ENCODE peak calls at places on chromosomes 7 and 10, in nine cellular contexts. C is naive B cell; L is non-pigmented ciliary epithelial cell; M is memory B cell; J is stimulated activated CD4-positive, alpha-beta T cell treated with anti-CD3 and anti-CD28 coated beads, Interleukin-12 subunit alpha, Interleukin-12 subunit beta, amount 100 ng/mL, for 24 hours; X is heart left ventricle; D is amniotic stem cell; Y is NCI-H1417; O is left cardiac atrium. G is an unnamed sample.
A peak's percentile ranks its signal among the peaks of the same experiment; 100 is the strongest.

GRCh38 chr7:75814407-75814947 is 871 bp upstream of the CCL24 start:
- DNase-seq in L (no peak), X (no peak), D (no peak), J (no peak), M (no peak), Y (no peak), C (no peak), O (no peak), G (peak; percentile 77)

GRCh38 chr7:2522780-2523433 is 3.3 kb downstream of the LFNG start:
- DNase-seq in J (no peak), O (no peak), D (no peak), M (no peak), X (no peak), C (no peak), L (no peak), Y (peak; percentile 85), G (peak; percentile 89)

GRCh38 chr7:832292-832967 is at the start of gene SUN1:
- DNase-seq in C (no peak), J (peak; percentile 55), D (peak; percentile 12), X (no peak), Y (no peak), M (no peak), O (peak; percentile 48), L (no peak), G (peak; percentile 97)

GRCh38 chr10:72037266-72037665 is 51.1 kb downstream of the SPOCK2 start:
- DNase-seq in D (no peak), X (no peak), O (no peak), M (no peak), C (no peak), J (no peak), Y (no peak), L (no peak), G (no peak)

GRCh38 chr7:30511973-30512662 is 7.5 kb upstream of the GGCT start:
- DNase-seq in J (no peak), M (no peak), O (no peak), C (no peak), L (no peak), X (no peak), D (no peak), Y (no peak), G (no peak)

GRCh38 chr10:70820976-70821750 is 5.4 kb downstream of the SGPL1 start:
- DNase-seq in C (no peak), O (no peak), L (no peak), M (no peak), X (no peak), Y (no peak), D (no peak), J (no peak), G (no peak)

GRCh38 chr10:113360870-113361269 is 192.0 kb upstream of the HABP2 start:
- DNase-seq in M (no peak), Y (no peak), J (no peak), C (no peak), L (no peak), D (no peak), X (no peak), O (no peak), G (no peak)

GRCh38 chr10:58985216-58985615 is 191.2 kb upstream of the PHYHIPL start:
- DNase-seq in J (no peak), M (no peak), D (no peak), X (no peak), Y (no peak), L (no peak), O (no peak), C (no peak), G (no peak)

GRCh38 chr7:1055084-1055450 is 10.7 kb downstream of the GPR146 start:
- DNase-seq in X (peak; percentile 85), M (no peak), O (peak; percentile 80), C (peak; percentile 50), D (no peak), Y (peak; percentile 82), L (no peak), J (peak; percentile 28), G (no peak)

GRCh38 chr7:20310963-20311742 is 19.5 kb upstream of the ITGB8 start:
- DNase-seq in D (peak; percentile 38), L (no peak), M (peak; percentile 41), X (no peak), O (no peak), J (no peak), Y (peak; percentile 42), C (peak; percentile 35), G (peak; percentile 81)

GRCh38 chr7:40077849-40078248 is 56.6 kb downstream of the MPLKIP start:
- DNase-seq in L (peak; percentile 3), Y (no peak), J (no peak), D (no peak), O (no peak), C (no peak), M (no peak), X (no peak), G (no peak)

GRCh38 chr10:8279598-8279997 is 225.1 kb downstream of the GATA3 start:
- DNase-seq in C (no peak), L (peak; percentile 10), J (no peak), D (no peak), X (no peak), M (no peak), O (no peak), Y (no peak), G (peak; percentile 75)

GRCh38 chr10:35992107-35992506 is 350.0 kb upstream of the FZD8 start:
- DNase-seq in L (no peak), M (no peak), Y (no peak), J (no peak), C (no peak), X (no peak), D (no peak), O (no peak), G (no peak)

GRCh38 chr10:99234067-99234738 is 1.4 kb downstream of the HPSE2 start:
- DNase-seq in X (peak; percentile 25), Y (no peak), D (no peak), L (no peak), C (peak; percentile 72), O (peak; percentile 61), J (no peak), M (peak; percentile 67), G (peak; percentile 57)

GRCh38 chr7:110964770-110965169 is 126.2 kb upstream of the LRRN3 start:
- DNase-seq in O (no peak), J (no peak), Y (no peak), L (no peak), D (no peak), X (no peak), C (no peak), M (no peak), G (peak; percentile 3)

GRCh38 chr7:106839511-106839910 is 25.6 kb upstream of the PIK3CG start:
- DNase-seq in L (no peak), C (no peak), X (no peak), Y (no peak), J (no peak), O (no peak), D (no peak), M (no peak), G (no peak)

GRCh38 chr7:92773808-92774207 is 62.6 kb downstream of the CDK6 start:
- DNase-seq in M (no peak), L (no peak), O (no peak), X (no peak), J (no peak), Y (no peak), C (no peak), D (no peak), G (no peak)

GRCh38 chr7:44965937-44966730 is 12.7 kb downstream of the MYO1G start:
- DNase-seq in O (peak; percentile 14), L (no peak), M (no peak), D (no peak), C (no peak), X (no peak), Y (no peak), J (no peak), G (no peak)

GRCh38 chr10:124707546-124707945 is 36.6 kb downstream of the FAM53B start:
- DNase-seq in X (no peak), O (no peak), Y (no peak), M (no peak), L (no peak), J (no peak), C (no peak), D (no peak), G (no peak)

GRCh38 chr7:70384891-70385290 is 747.1 kb upstream of the GALNT17 start:
- DNase-seq in L (peak; percentile 66), X (no peak), C (no peak), J (no peak), Y (no peak), O (no peak), D (peak; percentile 55), M (no peak), G (peak; percentile 44)

GRCh38 chr10:98349508-98349922 is 65.5 kb downstream of the PYROXD2 start:
- DNase-seq in M (peak; percentile 13), C (peak; percentile 53), L (peak; percentile 92), D (peak; percentile 84), X (peak; percentile 58), J (no peak), O (peak; percentile 55), Y (no peak), G (peak; percentile 86)

GRCh38 chr7:46179211-46179610 is 258.1 kb upstream of the IGFBP3 start:
- DNase-seq in J (no peak), X (no peak), L (no peak), D (no peak), M (no peak), Y (no peak), C (no peak), O (no peak), G (no peak)

GRCh38 chr10:51137741-51138529 is 63.6 kb downstream of the PRKG1 start:
- DNase-seq in D (no peak), M (no peak), C (no peak), L (no peak), O (no peak), X (no peak), J (no peak), Y (no peak), G (peak; percentile 44)

GRCh38 chr7:100016209-100016901 is 959 bp downstream of the ZKSCAN1 start:
- DNase-seq in C (no peak), O (no peak), X (no peak), L (no peak), J (no peak), Y (no peak), D (no peak), M (no peak), G (no peak)

GRCh38 chr7:51295435-51296269 is 21.0 kb downstream of the COBL start:
- DNase-seq in J (no peak), C (no peak), L (no peak), Y (no peak), D (no peak), M (no peak), O (no peak), X (no peak), G (no peak)

GRCh38 chr7:74183142-74183541 is 9.0 kb downstream of the EIF4H start:
- DNase-seq in C (no peak), D (no peak), X (no peak), L (no peak), J (no peak), M (no peak), O (no peak), Y (no peak), G (peak; percentile 40)

GRCh38 chr10:33134011-33134751 is 176.2 kb upstream of the ITGB1 start:
- DNase-seq in Y (peak; percentile 2), J (peak; percentile 62), X (no peak), L (no peak), M (no peak), C (no peak), D (peak; percentile 48), O (peak; percentile 50), G (peak; percentile 97)

GRCh38 chr10:15369642-15370211 is 1.4 kb downstream of the FAM171A1 start:
- DNase-seq in M (no peak), J (no peak), O (peak; percentile 29), D (no peak), X (no peak), Y (no peak), L (no peak), C (no peak), G (no peak)

GRCh38 chr10:129772472-129773358 is 191.4 kb downstream of the EBF3 start:
- DNase-seq in O (no peak), L (no peak), M (no peak), J (no peak), X (no peak), D (no peak), C (no peak), Y (no peak), G (no peak)

GRCh38 chr10:118007773-118008172 is 39.0 kb downstream of the RAB11FIP2 start:
- DNase-seq in J (no peak), Y (no peak), L (no peak), D (no peak), M (no peak), O (no peak), C (no peak), X (no peak), G (no peak)

GRCh38 chr7:43053968-43054367 is 58.5 kb upstream of the HECW1 start:
- DNase-seq in C (no peak), O (no peak), J (no peak), D (no peak), M (no peak), L (no peak), X (no peak), Y (no peak), G (no peak)

G was measured in M059J.